ENCODE peak calls at places on chromosomes 6 and 20, in four cellular contexts. V, D, E and M are unnamed samples.

GRCh38 chr6:137405806-137406205 is 88.4 kb downstream of the OLIG3 start:
- DNase-seq in V (no peak), D (no peak), E (no peak), M (no peak)

GRCh38 chr6:56714982-56715456 is 72.3 kb upstream of the DST start:
- DNase-seq in V (no peak), D (peak), E (no peak), M (no peak)

GRCh38 chr6:13814938-13815575 is 700 bp upstream of the MCUR1 start:
- DNase-seq in V (no peak), D (no peak), E (no peak), M (no peak)

GRCh38 chr6:170295519-170296422 is 4.9 kb upstream of the DLL1 start:
- DNase-seq in V (no peak), D (no peak), E (peak), M (no peak)

GRCh38 chr6:6742535-6742934 is 154.0 kb downstream of the LY86 start:
- DNase-seq in V (no peak), D (no peak), E (no peak), M (no peak)

GRCh38 chr20:20276806-20277530 is 90.9 kb upstream of the INSM1 start:
- DNase-seq in V (no peak), D (no peak), E (no peak), M (no peak)

GRCh38 chr6:9834233-9834632 is 580.6 kb downstream of the TFAP2A start:
- DNase-seq in V (no peak), D (no peak), E (no peak), M (no peak)

GRCh38 chr6:73085362-73085975 is 139.8 kb downstream of the KHDC1L start:
- DNase-seq in V (peak), D (no peak), E (no peak), M (no peak)

GRCh38 chr6:53264915-53265615 is 83.7 kb downstream of the ELOVL5 start:
- DNase-seq in V (no peak), D (no peak), E (no peak), M (no peak)

GRCh38 chr6:110590821-110591351 is 114.5 kb upstream of the SLC22A16 start:
- DNase-seq in V (peak), D (no peak), E (no peak), M (no peak)

GRCh38 chr6:112252571-112253504 is 1.5 kb downstream of the LAMA4 start:
- DNase-seq in V (no peak), D (no peak), E (no peak), M (no peak)

GRCh38 chr20:46546936-46547335 is 3.5 kb downstream of the OCSTAMP start:
- DNase-seq in V (no peak), D (no peak), E (no peak), M (no peak)

GRCh38 chr20:44819936-44820335 is 9.6 kb upstream of the RIMS4 start:
- DNase-seq in V (no peak), D (no peak), E (no peak), M (no peak)

GRCh38 chr6:53437557-53438202 is 88.9 kb upstream of the ELOVL5 start:
- DNase-seq in V (peak), D (peak), E (peak), M (peak)

GRCh38 chr6:81911446-81911845 is 159.0 kb upstream of the TENT5A start:
- DNase-seq in V (no peak), D (no peak), E (no peak), M (no peak)

GRCh38 chr6:53179961-53180651 is 31.5 kb upstream of the GCM1 start:
- DNase-seq in V (no peak), D (no peak), E (no peak), M (no peak)

GRCh38 chr20:19456600-19457390 is 244.4 kb downstream of the SLC24A3 start:
- DNase-seq in V (no peak), D (no peak), E (no peak), M (no peak)

GRCh38 chr6:12311106-12311505 is 20.9 kb downstream of the EDN1 start:
- DNase-seq in V (no peak), D (no peak), E (no peak), M (peak)
- TF ChIP-seq MAX in V (no peak), D (no peak), E (no peak), M (no peak)

DNA sequence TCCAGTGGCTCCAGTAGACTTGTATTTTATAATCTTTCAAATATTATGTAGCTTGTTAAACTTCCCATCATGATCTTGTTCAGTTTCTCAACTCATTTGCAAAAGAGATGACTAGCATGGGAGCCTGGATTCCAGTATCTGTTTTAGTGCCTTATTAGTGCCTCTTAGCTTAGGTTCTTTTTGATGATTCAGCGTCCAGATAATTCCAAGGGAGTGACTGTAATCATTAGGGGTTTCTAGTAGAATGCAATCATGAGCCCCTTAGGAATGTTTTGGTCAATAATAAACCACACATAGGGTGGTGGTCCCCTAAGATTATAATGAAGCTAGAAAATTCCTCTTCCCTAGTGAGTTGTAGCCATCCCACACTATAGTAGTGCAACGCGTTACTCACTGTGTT is 7.0 kb downstream of the CD2AP start:
- DNase-seq in V (no peak), D (no peak), E (no peak), M (no peak)
- TF ChIP-seq MYC in V (no peak), D (no peak), E (no peak), M (no peak)

GRCh38 chr6:83984411-83984810 is 49.2 kb upstream of the MRAP2 start:
- DNase-seq in V (no peak), D (no peak), E (no peak), M (no peak)

GRCh38 chr6:83985308-83985713 is 48.3 kb upstream of the MRAP2 start:
- DNase-seq in V (no peak), D (no peak), E (no peak), M (no peak)

GRCh38 chr6:83985715-83986114 is 47.9 kb upstream of the MRAP2 start:
- DNase-seq in V (no peak), D (no peak), E (no peak), M (no peak)
- TF ChIP-seq CHD2 in V (no peak), D (no peak), E (no peak), M (no peak)

GRCh38 chr6:105836379-105836778 is 249.8 kb upstream of the PRDM1 start:
- DNase-seq in V (no peak), D (no peak), E (no peak), M (no peak)

GRCh38 chr6:105836889-105837288 is 249.2 kb upstream of the PRDM1 start:
- DNase-seq in V (no peak), D (no peak), E (no peak), M (no peak)

GRCh38 chr6:105838156-105838555 is 248.0 kb upstream of the PRDM1 start:
- DNase-seq in V (no peak), D (no peak), E (no peak), M (no peak)

GRCh38 chr6:105834548-105834947 is 251.6 kb upstream of the PRDM1 start:
- DNase-seq in V (no peak), D (no peak), E (no peak), M (no peak)

DNA sequence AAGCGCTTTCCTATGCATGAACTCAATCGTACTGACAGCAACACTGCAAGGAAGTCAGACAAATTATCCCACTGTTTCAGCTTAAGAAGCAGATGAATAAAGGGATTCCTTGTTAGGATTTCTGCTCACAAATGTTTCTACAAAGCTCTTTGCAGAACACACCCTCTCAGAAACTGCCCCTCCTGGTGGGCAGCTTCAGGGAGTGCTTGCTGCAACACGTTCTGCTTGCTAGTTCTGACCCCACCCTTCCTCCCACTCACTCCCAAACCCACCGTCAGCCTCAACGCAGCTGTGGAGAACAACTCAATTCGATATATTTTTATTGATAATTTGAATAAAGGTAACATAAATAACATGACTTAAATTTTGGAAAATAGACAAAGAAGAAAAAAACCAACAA is 250.8 kb upstream of the PRDM1 start:
- DNase-seq in V (no peak), D (peak), E (peak), M (peak)
- TF ChIP-seq MAX in V (no peak), D (no peak), E (no peak), M (no peak)

GRCh38 chr6:69138173-69138572 is 503.1 kb downstream of the ADGRB3 start:
- DNase-seq in V (no peak), D (no peak), E (no peak), M (no peak)
- TF ChIP-seq MYC in V (no peak), D (no peak), E (no peak), M (no peak)

GRCh38 chr20:32577657-32578056 is 7.5 kb downstream of the NOL4L start:
- DNase-seq in V (no peak), D (no peak), E (no peak), M (no peak)
- TF ChIP-seq CHD2 in V (no peak), D (no peak), E (no peak), M (no peak)

GRCh38 chr6:127267742-127268588 is 1.3 kb downstream of the RNF146 start:
- DNase-seq in V (no peak), D (peak), E (no peak), M (no peak)

GRCh38 chr6:127266178-127266891 is at the start of gene RNF146:
- DNase-seq in V (peak), D (peak), E (peak), M (peak)

DNA sequence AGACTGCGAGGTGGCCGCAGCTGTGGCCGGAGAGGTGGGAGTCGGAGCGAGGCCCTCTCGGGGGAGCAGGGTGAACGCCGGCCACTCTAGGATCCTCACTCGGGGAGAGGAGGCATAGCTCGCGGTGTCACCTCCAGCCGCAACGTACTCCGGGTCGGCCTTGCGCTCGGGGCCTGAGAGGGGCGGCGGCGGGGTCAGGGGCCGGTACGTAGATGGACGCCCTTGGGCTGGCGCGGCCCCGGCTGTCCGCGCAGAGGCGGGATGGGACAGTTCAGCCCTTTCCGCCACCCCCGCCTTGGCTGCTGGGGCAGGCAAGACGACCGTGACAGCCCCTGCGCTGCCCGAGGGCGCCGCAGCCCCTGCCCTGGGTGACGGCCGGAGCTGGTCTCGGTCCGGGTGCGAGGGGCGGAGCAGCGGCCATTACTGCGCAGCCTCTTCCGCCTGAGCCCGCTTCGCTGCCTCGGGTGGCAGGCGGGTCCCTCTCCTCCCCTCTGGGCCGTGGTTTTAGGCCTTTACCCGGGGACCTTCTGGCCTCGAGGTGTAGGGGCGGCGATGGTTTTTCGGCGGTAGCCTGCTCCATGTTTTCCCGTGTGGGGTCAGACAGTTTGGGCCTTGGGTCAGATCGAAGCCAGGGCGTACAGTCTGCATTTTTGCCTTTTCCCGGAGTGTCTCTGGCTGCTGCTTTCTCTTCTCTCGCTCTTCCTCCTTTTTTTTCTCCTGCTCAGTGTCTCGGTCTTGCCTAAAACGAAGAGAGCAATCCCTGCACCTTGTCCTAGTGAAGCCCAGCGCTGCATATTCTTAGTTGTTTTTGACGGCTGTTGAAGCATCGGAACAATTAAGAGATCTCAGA is 453 bp downstream of the RNF146 start:
- DNase-seq in V (no peak), D (no peak), E (peak), M (peak)
- TF ChIP-seq MAX in V (no peak), D (peak), E (peak), M (peak)

DNA sequence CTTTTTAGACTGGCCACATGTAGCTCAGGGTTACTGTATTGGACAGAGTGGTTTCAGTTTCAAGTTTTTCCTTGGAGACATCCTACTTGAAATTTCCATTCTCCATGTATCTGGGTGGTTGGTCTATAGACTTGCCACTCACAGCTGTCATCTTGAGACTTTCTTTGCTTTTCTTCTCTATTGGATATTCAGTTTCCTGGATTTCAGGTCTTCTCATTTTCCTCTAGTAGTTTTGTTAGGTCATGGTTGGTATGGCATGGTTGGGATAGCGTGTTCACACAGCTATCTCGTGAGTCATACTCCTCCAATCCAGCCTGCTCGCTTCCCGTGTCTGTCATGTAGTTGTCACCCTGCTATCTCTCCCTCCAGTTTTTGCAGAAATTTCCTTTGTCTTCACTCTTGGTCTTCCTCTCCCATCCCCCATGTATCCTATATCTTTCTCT is 48.3 kb downstream of the PTPN1 start:
- DNase-seq in V (no peak), D (no peak), E (peak), M (peak)
- TF ChIP-seq MYC in V (no peak), D (no peak), E (no peak), M (no peak)